ENCODE peak calls at places on chromosomes 3 and 15, in seven cellular contexts. Y is C1 segment of cervical spinal cord; A is NCI-H146; F is Right ventricle myocardium inferior; R is activated CD4-positive, alpha-beta T cell treated with anti-CD3 and anti-CD28 coated beads, Interleukin-2, amount 10 ng/mL, durations not matched to agents 7 days and 5 days; C is cardiac muscle cell; H is BE2C. G is an unnamed sample.

GRCh38 chr3:9747267-9747666 is 2.5 kb upstream of the OGG1 start:
- DNase-seq in Y (no peak), C (peak), R (no peak), F (no peak), A (no peak), H (no peak), G (no peak)

GRCh38 chr15:45630958-45631691 is 3.7 kb upstream of the SQOR start:
- DNase-seq in R (no peak), A (no peak), C (peak), H (no peak), F (no peak), Y (no peak), G (no peak)

GRCh38 chr3:154795046-154795445 is 285.1 kb upstream of the MME start:
- DNase-seq in A (no peak), F (no peak), Y (no peak), H (no peak), R (no peak), C (no peak), G (no peak)

GRCh38 chr3:194300936-194301335 is 50.2 kb downstream of the CPN2 start:
- DNase-seq in C (no peak), A (no peak), R (no peak), F (no peak), Y (no peak), H (no peak), G (no peak)

GRCh38 chr3:94336076-94336741 is 273.3 kb downstream of the NSUN3 start:
- DNase-seq in C (peak), Y (no peak), R (no peak), H (no peak), A (no peak), F (no peak), G (peak)

GRCh38 chr3:47379488-47379899 is 1.3 kb upstream of the PTPN23 start:
- DNase-seq in H (no peak), Y (no peak), A (peak), R (no peak), C (no peak), F (no peak), G (no peak)

GRCh38 chr3:126121074-126121473 is 37.1 kb upstream of the SLC41A3 start:
- DNase-seq in A (no peak), C (no peak), R (no peak), H (no peak), F (no peak), Y (no peak), G (no peak)

GRCh38 chr15:25616471-25616870 is 177.6 kb upstream of the UBE3A start:
- DNase-seq in A (no peak), Y (no peak), H (no peak), F (no peak), C (no peak), R (no peak), G (no peak)

GRCh38 chr15:64093627-64094417 is at the start of gene CIAO2A:
- DNase-seq in Y (peak), H (peak), F (peak), R (peak), C (peak), A (peak), G (peak)

GRCh38 chr15:52415628-52416027 is 113.1 kb downstream of the MYO5A start:
- DNase-seq in Y (no peak), A (no peak), F (no peak), H (no peak), C (no peak), R (no peak), G (no peak)

GRCh38 chr3:177196473-177197040 is 725 bp downstream of the TBL1XR1 start:
- DNase-seq in Y (no peak), H (peak), R (peak), F (peak), A (peak), C (peak), G (peak)

GRCh38 chr15:29835301-29835700 is 13.0 kb upstream of the TJP1 start:
- DNase-seq in Y (no peak), H (no peak), C (peak), R (no peak), A (no peak), F (no peak), G (no peak)

GRCh38 chr3:124758851-124759635 is 28.8 kb downstream of the UMPS start:
- DNase-seq in Y (no peak), F (no peak), C (no peak), A (no peak), R (no peak), H (no peak), G (no peak)

GRCh38 chr3:157354722-157355121 is 81.9 kb upstream of the PTX3 start:
- DNase-seq in A (no peak), F (no peak), Y (no peak), C (peak), H (no peak), R (no peak), G (no peak)

GRCh38 chr3:194028434-194029004 is 107.4 kb upstream of the HES1 start:
- DNase-seq in Y (no peak), H (no peak), R (no peak), A (no peak), C (no peak), F (no peak), G (no peak)

GRCh38 chr3:178205750-178206149 is 330.5 kb upstream of the KCNMB2 start:
- DNase-seq in R (no peak), F (no peak), A (no peak), H (no peak), C (no peak), Y (no peak), G (no peak)

GRCh38 chr15:33915571-33916407 is 52.5 kb upstream of the CHRM5 start:
- DNase-seq in H (peak), F (no peak), C (no peak), R (no peak), A (peak), Y (no peak), G (no peak)

GRCh38 chr15:100759116-100759515 is 120.5 kb upstream of the ALDH1A3 start:
- DNase-seq in A (no peak), F (no peak), C (peak), H (no peak), R (no peak), Y (no peak), G (no peak)

GRCh38 chr3:102089904-102090492 is 240.7 kb downstream of the NFKBIZ start:
- DNase-seq in Y (no peak), C (peak), R (no peak), H (no peak), F (no peak), A (no peak), G (no peak)

GRCh38 chr15:71809346-71809745 is 1.0 kb upstream of the NR2E3 start:
- DNase-seq in H (no peak), Y (no peak), F (no peak), R (no peak), C (no peak), A (no peak), G (no peak)

GRCh38 chr3:62607287-62608029 is 234.1 kb upstream of the FEZF2 start:
- DNase-seq in F (peak), R (no peak), Y (no peak), C (peak), A (no peak), H (no peak), G (no peak)

GRCh38 chr3:45756055-45756454 is 40.3 kb downstream of the SLC6A20 start:
- DNase-seq in A (no peak), R (peak), F (no peak), H (no peak), Y (no peak), C (no peak), G (no peak)